ENCODE peak calls at places on chromosomes 4 and X, in nine cellular contexts. Z is fibroblast of lung, H is brain microvascular endothelial cell, E is uterus, P is cardiac muscle cell, Y is right lobe of liver, L is cardiac fibroblast, N is left lung, A is body of pancreas. T is an unnamed sample.
A peak's percentile ranks its signal among the peaks of the same experiment; 100 is the strongest.

GRCh38 chr4:89000844-89001360 is 56.1 kb downstream of the FAM13A start:
- DNase-seq in Z (peak; percentile 68), H (peak; percentile 83), E (no peak), P (peak; percentile 57), Y (no peak), L (peak; percentile 80), N (no peak), A (peak; percentile 45), T (peak; percentile 42)

GRCh38 chrX:103791826-103792458 is 15.3 kb downstream of the PLP1 start:
- DNase-seq in Z (no peak), H (peak; percentile 8), E (no peak), P (peak; percentile 21), Y (no peak), L (peak; percentile 32), N (no peak), A (no peak), T (no peak)

GRCh38 chrX:10901290-10901633 is 209.9 kb upstream of the HCCS start:
- DNase-seq in Z (no peak), H (no peak), E (no peak), P (no peak), Y (no peak), L (no peak), N (no peak), A (no peak), T (no peak)

GRCh38 chr4:86876894-86877685 is 15.1 kb downstream of the C4orf36 start:
- DNase-seq in Z (no peak), H (no peak), E (no peak), P (no peak), Y (no peak), L (no peak), N (no peak), A (no peak), T (no peak)

GRCh38 chrX:39950035-39950688 is 147.6 kb downstream of the BCOR start:
- DNase-seq in Z (no peak), H (peak; percentile 20), E (no peak), P (no peak), Y (no peak), L (peak; percentile 29), N (no peak), A (no peak), T (no peak)

GRCh38 chrX:39811391-39811790 is 286.4 kb downstream of the BCOR start:
- DNase-seq in Z (no peak), H (no peak), E (no peak), P (no peak), Y (no peak), L (no peak), N (no peak), A (peak; percentile 57), T (no peak)

GRCh38 chr4:188127157-188127874 is 11.9 kb upstream of the TRIML1 start:
- DNase-seq in Z (peak; percentile 68), H (peak; percentile 92), E (no peak), P (peak; percentile 29), Y (no peak), L (peak; percentile 85), N (no peak), A (no peak), T (peak; percentile 86)

GRCh38 chrX:130009658-130010223 is 27.3 kb downstream of the BCORL1 start:
- DNase-seq in Z (no peak), H (no peak), E (no peak), P (no peak), Y (no peak), L (no peak), N (no peak), A (no peak), T (no peak)

GRCh38 chr4:151358266-151358665 is 32.9 kb upstream of the SH3D19 start:
- DNase-seq in Z (no peak), H (no peak), E (no peak), P (no peak), Y (no peak), L (no peak), N (no peak), A (no peak), T (no peak)

GRCh38 chrX:12672362-12673106 is 118.7 kb upstream of the PRPS2 start:
- DNase-seq in Z (no peak), H (no peak), E (no peak), P (no peak), Y (no peak), L (peak; percentile 16), N (no peak), A (no peak), T (no peak)

GRCh38 chrX:115936008-115936407 is 234.5 kb upstream of the AGTR2 start:
- DNase-seq in Z (no peak), H (no peak), E (no peak), P (no peak), Y (no peak), L (no peak), N (no peak), A (no peak), T (no peak)
- H3K4me3 ChIP-seq in Z (no peak overlapping the region), H (no peak overlapping the region), E (no peak overlapping the region), P (no peak overlapping the region), Y (no peak overlapping the region), L (no peak overlapping the region), N (no peak overlapping the region), A (no peak overlapping the region), T (no peak overlapping the region)

GRCh38 chrX:93874554-93874953 is 200.5 kb downstream of the FAM133A start:
- DNase-seq in Z (no peak), H (no peak), E (no peak), P (peak; percentile 6), Y (no peak), L (peak; percentile 23), N (no peak), A (peak; percentile 32), T (no peak)
- TF ChIP-seq CTCF in Z (no peak), H (peak; percentile 37), E (peak; percentile 12), P (peak; percentile 8), Y (peak; percentile 61), L (peak; percentile 15), N (peak; percentile 29), A (peak; percentile 63), T (peak; percentile 49)

DNA sequence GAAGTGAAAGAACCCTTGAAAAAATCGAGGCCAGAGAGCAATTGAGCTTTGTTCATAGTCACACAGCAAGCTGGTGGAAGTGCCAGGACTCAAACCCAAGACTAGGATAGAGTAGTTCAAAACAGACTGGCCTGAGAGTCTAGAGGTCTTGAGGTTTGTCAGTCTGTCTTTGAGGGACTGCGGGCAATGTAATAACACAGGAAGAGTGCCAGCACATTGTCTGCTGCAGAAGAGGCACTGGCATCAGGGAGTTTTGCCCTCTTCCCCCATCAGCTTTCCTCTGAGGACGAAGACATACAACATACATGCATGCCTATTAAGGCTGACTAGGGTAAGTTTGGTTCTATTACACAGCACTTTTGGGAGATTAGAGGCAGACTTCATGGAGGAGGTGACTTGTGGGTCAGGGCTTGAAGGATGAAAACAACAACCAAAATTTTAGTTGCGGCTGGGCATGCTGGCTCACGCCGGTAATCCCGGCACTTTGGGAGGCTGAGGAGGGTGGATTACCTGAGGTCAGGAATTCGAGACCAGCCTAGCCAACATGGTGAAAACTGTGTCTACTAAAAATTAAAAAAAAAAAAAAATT is 64.1 kb upstream of the LAS1L start:
- DNase-seq in Z (no peak), H (no peak), E (no peak), P (no peak), Y (no peak), L (no peak), N (no peak), A (no peak), T (no peak)
- H3K4me3 ChIP-seq in Z (no peak overlapping the region), H (no peak overlapping the region), E (no peak overlapping the region), P (no peak overlapping the region), Y (no peak overlapping the region), L (no peak overlapping the region), N (no peak overlapping the region), A (no peak overlapping the region), T (no peak overlapping the region)

DNA sequence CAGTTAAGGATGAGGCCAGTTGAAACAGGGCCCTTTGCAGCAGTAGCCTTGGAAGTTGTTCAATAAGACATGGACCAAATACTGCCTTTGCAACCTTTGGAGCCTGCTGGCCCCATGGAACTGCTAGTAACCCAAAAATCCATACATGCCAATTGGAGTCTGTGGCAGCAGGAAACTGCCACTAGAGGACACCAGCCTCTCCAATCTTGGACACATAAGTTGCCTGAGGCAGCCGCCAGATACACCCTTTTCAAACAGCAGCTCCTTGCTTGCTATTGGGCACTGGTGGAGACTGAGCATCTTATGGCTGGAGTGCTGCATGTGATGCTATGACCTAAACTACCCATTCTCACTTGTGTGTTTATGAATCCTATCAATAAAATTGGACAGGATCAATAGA is 14.8 kb upstream of the LAP3 start:
- DNase-seq in Z (no peak), H (no peak), E (no peak), P (no peak), Y (no peak), L (no peak), N (no peak), A (no peak), T (no peak)
- TF ChIP-seq CTCF in Z (no peak), H (peak; percentile 29), E (no peak), P (peak; percentile 9), Y (peak; percentile 22), L (no peak), N (no peak), A (no peak), T (peak; percentile 13)

DNA sequence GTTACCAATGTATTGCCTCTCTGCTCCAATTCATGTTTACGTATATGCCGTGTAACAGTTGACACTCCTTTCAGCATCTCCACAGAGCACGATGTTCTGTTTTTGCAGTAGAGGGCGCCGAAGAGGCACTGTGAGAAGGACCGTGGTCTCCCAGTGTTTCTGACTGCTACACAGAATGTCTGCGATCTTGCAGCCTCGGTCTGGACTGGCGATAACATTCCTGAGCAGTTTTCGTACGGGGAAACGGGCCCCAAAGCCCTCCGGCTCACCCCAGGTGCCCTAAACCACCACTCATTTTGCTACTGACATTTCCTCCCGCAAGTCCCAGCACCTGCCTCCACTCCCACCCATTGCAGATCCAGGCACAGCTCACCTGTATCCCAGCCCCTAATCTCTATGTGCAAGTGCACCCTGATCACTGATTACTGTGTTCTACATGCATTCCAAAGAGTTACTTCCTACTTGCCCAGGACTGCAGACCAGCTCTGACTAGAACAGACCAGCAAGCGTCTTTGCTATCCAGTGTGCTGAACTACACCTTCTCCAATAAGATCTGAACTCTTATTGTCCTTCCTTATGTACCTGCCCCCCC is 12.4 kb upstream of the NFXL1 start:
- DNase-seq in Z (peak; percentile 52), H (peak; percentile 48), E (peak; percentile 21), P (peak; percentile 72), Y (peak; percentile 44), L (peak; percentile 63), N (no peak), A (peak; percentile 65), T (peak; percentile 6)
- H3K4me3 ChIP-seq in Z (no peak overlapping the region), H (peak overlapping the region; percentile 23), E (no peak overlapping the region), P (peak overlapping the region; percentile 6), Y (no peak overlapping the region), L (no peak overlapping the region), N (no peak overlapping the region), A (no peak overlapping the region), T (peak overlapping the region; percentile 44)

DNA sequence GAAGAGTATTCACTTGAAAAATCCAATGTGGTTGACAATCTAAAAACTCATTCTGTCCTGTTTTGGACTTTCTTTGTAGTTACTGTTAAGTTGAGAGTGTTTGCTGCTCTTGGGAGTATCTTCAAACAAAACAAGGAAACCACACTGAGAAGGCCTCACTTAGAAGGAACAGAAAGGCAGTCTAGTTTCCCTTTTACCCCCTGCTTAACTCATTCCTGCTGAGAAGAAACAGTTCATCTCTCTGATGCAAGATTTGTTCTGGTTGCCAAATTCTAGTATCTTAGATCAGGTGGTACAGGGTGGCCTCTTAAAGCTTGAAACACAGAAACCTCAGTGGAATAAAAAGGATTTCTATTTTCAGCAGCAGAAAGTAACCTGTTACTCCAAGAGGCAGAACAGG is 41.4 kb downstream of the GUCY2F start:
- DNase-seq in Z (no peak), H (no peak), E (no peak), P (peak; percentile 0), Y (no peak), L (no peak), N (no peak), A (no peak), T (no peak)
- TF ChIP-seq CTCF in Z (no peak), H (no peak), E (no peak), P (no peak), Y (no peak), L (no peak), N (no peak), A (no peak), T (no peak)